ENCODE peak calls at places on chromosomes 6 and 20, in eight cellular contexts. One of them, this sample, is unnamed.

GRCh38 chr20:33843854-33844253 is 32.7 kb downstream of the CHMP4B start:
- DNase-seq in mucosa of descending colon: no peak
- DNase-seq in IMR-90: no peak
- DNase-seq in WERI-Rb-1: no peak
- DNase-seq in left lung: no peak
- DNase-seq in SK-N-SH: peak; percentile 66
- DNase-seq in HFF-Myc: no peak
- DNase-seq in cardiac fibroblast: no peak
- DNase-seq in this sample: no peak

GRCh38 chr6:119658917-119659316 is 309.4 kb upstream of the MAN1A1 start:
- DNase-seq in mucosa of descending colon: no peak
- DNase-seq in IMR-90: no peak
- DNase-seq in WERI-Rb-1: no peak
- DNase-seq in left lung: no peak
- DNase-seq in SK-N-SH: no peak
- DNase-seq in HFF-Myc: no peak
- DNase-seq in cardiac fibroblast: no peak
- DNase-seq in this sample: no peak

GRCh38 chr6:134657751-134658522 is 292.0 kb downstream of the ALDH8A1 start:
- DNase-seq in mucosa of descending colon: no peak
- DNase-seq in IMR-90: peak; percentile 15
- DNase-seq in WERI-Rb-1: no peak
- DNase-seq in left lung: no peak
- DNase-seq in SK-N-SH: no peak
- DNase-seq in HFF-Myc: no peak
- DNase-seq in cardiac fibroblast: no peak
- DNase-seq in this sample: no peak

GRCh38 chr20:22604815-22605214 is 20.4 kb upstream of the FOXA2 start:
- DNase-seq in mucosa of descending colon: no peak
- DNase-seq in IMR-90: no peak
- DNase-seq in WERI-Rb-1: no peak
- DNase-seq in left lung: no peak
- DNase-seq in SK-N-SH: no peak
- DNase-seq in HFF-Myc: no peak
- DNase-seq in cardiac fibroblast: no peak
- DNase-seq in this sample: no peak

GRCh38 chr6:165858571-165858970 is 195.5 kb upstream of the PDE10A start:
- DNase-seq in mucosa of descending colon: no peak
- DNase-seq in IMR-90: peak; percentile 44
- DNase-seq in WERI-Rb-1: no peak
- DNase-seq in left lung: no peak
- DNase-seq in SK-N-SH: no peak
- DNase-seq in HFF-Myc: no peak
- DNase-seq in cardiac fibroblast: peak; percentile 38
- DNase-seq in this sample: no peak

GRCh38 chr6:32375739-32376529 is 4.2 kb upstream of the TSBP1 start:
- DNase-seq in mucosa of descending colon: no peak
- DNase-seq in IMR-90: no peak
- DNase-seq in WERI-Rb-1: no peak
- DNase-seq in left lung: no peak
- DNase-seq in SK-N-SH: no peak
- DNase-seq in HFF-Myc: no peak
- DNase-seq in cardiac fibroblast: no peak
- DNase-seq in this sample: no peak

GRCh38 chr6:33663028-33663427 is 41.9 kb downstream of the ITPR3 start:
- DNase-seq in mucosa of descending colon: no peak
- DNase-seq in IMR-90: no peak
- DNase-seq in WERI-Rb-1: no peak
- DNase-seq in left lung: no peak
- DNase-seq in SK-N-SH: no peak
- DNase-seq in HFF-Myc: no peak
- DNase-seq in cardiac fibroblast: no peak
- DNase-seq in this sample: no peak

GRCh38 chr20:62156592-62157386 is 13.2 kb downstream of the SS18L1 start:
- DNase-seq in mucosa of descending colon: peak; percentile 62
- DNase-seq in IMR-90: peak; percentile 19
- DNase-seq in WERI-Rb-1: peak; percentile 93
- DNase-seq in left lung: no peak
- DNase-seq in SK-N-SH: peak; percentile 96
- DNase-seq in HFF-Myc: no peak
- DNase-seq in cardiac fibroblast: peak; percentile 58
- DNase-seq in this sample: no peak

GRCh38 chr6:41836022-41836659 is 48.6 kb downstream of the TOMM6 start:
- DNase-seq in mucosa of descending colon: no peak
- DNase-seq in IMR-90: peak; percentile 41
- DNase-seq in WERI-Rb-1: no peak
- DNase-seq in left lung: no peak
- DNase-seq in SK-N-SH: no peak
- DNase-seq in HFF-Myc: no peak
- DNase-seq in cardiac fibroblast: peak; percentile 14
- DNase-seq in this sample: no peak

GRCh38 chr6:33683051-33683571 is 28.4 kb downstream of the UQCC2 start:
- DNase-seq in mucosa of descending colon: no peak
- DNase-seq in IMR-90: no peak
- DNase-seq in WERI-Rb-1: no peak
- DNase-seq in left lung: no peak
- DNase-seq in SK-N-SH: peak; percentile 61
- DNase-seq in HFF-Myc: no peak
- DNase-seq in cardiac fibroblast: peak; percentile 10
- DNase-seq in this sample: no peak

GRCh38 chr6:132264101-132264500 is 137.2 kb downstream of the MOXD1 start:
- DNase-seq in mucosa of descending colon: no peak
- DNase-seq in IMR-90: no peak
- DNase-seq in WERI-Rb-1: no peak
- DNase-seq in left lung: no peak
- DNase-seq in SK-N-SH: no peak
- DNase-seq in HFF-Myc: no peak
- DNase-seq in cardiac fibroblast: no peak
- DNase-seq in this sample: no peak

GRCh38 chr6:162443101-162443500 is 284.5 kb downstream of the PRKN start:
- DNase-seq in mucosa of descending colon: no peak
- DNase-seq in IMR-90: no peak
- DNase-seq in WERI-Rb-1: no peak
- DNase-seq in left lung: no peak
- DNase-seq in SK-N-SH: no peak
- DNase-seq in HFF-Myc: no peak
- DNase-seq in cardiac fibroblast: no peak
- DNase-seq in this sample: no peak

GRCh38 chr6:63598001-63598250 is 25.6 kb downstream of the LOC128125822 start:
- DNase-seq in mucosa of descending colon: peak; percentile 38
- DNase-seq in IMR-90: no peak
- DNase-seq in WERI-Rb-1: no peak
- DNase-seq in left lung: no peak
- DNase-seq in SK-N-SH: peak; percentile 29
- DNase-seq in HFF-Myc: no peak
- DNase-seq in cardiac fibroblast: no peak
- DNase-seq in this sample: no peak

GRCh38 chr6:118551063-118551672 is 3.1 kb downstream of the PLN start:
- DNase-seq in mucosa of descending colon: no peak
- DNase-seq in IMR-90: peak; percentile 79
- DNase-seq in WERI-Rb-1: no peak
- DNase-seq in left lung: no peak
- DNase-seq in SK-N-SH: peak; percentile 41
- DNase-seq in HFF-Myc: peak; percentile 57
- DNase-seq in cardiac fibroblast: peak; percentile 85
- DNase-seq in this sample: no peak
- TF ChIP-seq CTCF in mucosa of descending colon: no peak
- TF ChIP-seq CTCF in IMR-90: peak; percentile 80
- TF ChIP-seq CTCF in WERI-Rb-1: peak; percentile 46
- TF ChIP-seq CTCF in left lung: peak; percentile 46
- TF ChIP-seq CTCF in SK-N-SH: peak; percentile 74
- TF ChIP-seq CTCF in HFF-Myc: peak; percentile 51
- TF ChIP-seq CTCF in cardiac fibroblast: peak; percentile 62
- TF ChIP-seq CTCF in this sample: peak; percentile 79

DNA sequence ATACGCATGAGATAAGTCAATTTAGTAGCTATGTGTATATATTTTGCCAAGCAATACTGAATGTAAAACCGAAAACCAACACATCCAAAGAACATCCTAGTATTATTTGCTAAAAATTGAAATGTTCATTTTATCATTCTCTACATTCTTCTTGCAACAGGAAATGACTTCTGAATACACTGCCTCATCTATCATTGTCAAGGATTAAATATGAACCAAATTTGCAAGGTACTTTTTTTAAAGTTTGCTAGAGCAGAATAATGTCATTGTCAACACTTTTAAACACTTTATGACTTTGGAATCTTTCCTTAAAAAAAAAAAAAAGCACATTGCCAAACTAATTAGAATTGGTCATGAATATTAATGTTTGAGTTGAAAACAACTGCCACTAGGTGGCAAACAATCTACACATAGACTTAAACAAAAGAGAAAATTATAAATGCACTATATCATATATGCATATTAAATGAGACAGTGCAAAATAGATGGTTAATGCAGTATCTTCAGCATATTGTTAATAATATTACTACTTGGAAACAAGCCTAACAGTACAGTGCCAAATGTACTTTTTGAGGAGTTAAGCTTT is 32.5 kb upstream of the TMEM244 start:
- DNase-seq in mucosa of descending colon: peak; percentile 23
- DNase-seq in IMR-90: peak; percentile 51
- DNase-seq in WERI-Rb-1: no peak
- DNase-seq in left lung: no peak
- DNase-seq in SK-N-SH: no peak
- DNase-seq in HFF-Myc: no peak
- DNase-seq in cardiac fibroblast: peak; percentile 61
- DNase-seq in this sample: no peak
- TF ChIP-seq CTCF in mucosa of descending colon: no peak
- TF ChIP-seq CTCF in IMR-90: peak; percentile 51
- TF ChIP-seq CTCF in WERI-Rb-1: no peak
- TF ChIP-seq CTCF in left lung: no peak
- TF ChIP-seq CTCF in SK-N-SH: peak; percentile 69
- TF ChIP-seq CTCF in HFF-Myc: peak; percentile 11
- TF ChIP-seq CTCF in cardiac fibroblast: peak; percentile 32
- TF ChIP-seq CTCF in this sample: peak; percentile 62

DNA sequence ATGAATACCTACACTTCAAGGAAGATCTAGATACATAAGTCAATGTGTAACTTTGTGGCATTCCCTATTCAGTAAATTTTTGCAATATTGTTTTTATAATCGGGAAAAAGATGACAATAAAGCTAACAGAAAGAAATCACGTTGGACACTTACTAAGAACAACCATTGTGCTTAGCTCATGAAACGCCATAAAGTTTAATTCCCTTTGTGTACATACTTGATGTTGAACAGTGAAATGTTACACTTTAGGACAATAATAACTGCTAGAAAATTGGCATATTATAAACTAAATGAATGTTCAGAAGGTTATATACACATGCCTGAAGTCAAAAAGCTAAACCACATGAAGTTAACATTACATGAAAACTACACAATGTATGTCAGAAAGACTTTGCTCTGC is 153.2 kb downstream of the TASP1 start:
- DNase-seq in mucosa of descending colon: no peak
- DNase-seq in IMR-90: no peak
- DNase-seq in WERI-Rb-1: no peak
- DNase-seq in left lung: no peak
- DNase-seq in SK-N-SH: no peak
- DNase-seq in HFF-Myc: no peak
- DNase-seq in cardiac fibroblast: no peak
- DNase-seq in this sample: no peak
- TF ChIP-seq CTCF in mucosa of descending colon: no peak
- TF ChIP-seq CTCF in IMR-90: no peak
- TF ChIP-seq CTCF in WERI-Rb-1: no peak
- TF ChIP-seq CTCF in left lung: no peak
- TF ChIP-seq CTCF in SK-N-SH: no peak
- TF ChIP-seq CTCF in HFF-Myc: no peak
- TF ChIP-seq CTCF in cardiac fibroblast: no peak
- TF ChIP-seq CTCF in this sample: no peak

GRCh38 chr6:136793348-136793747 is 1.1 kb upstream of the MAP3K5 start:
- DNase-seq in mucosa of descending colon: no peak
- DNase-seq in IMR-90: no peak
- DNase-seq in WERI-Rb-1: no peak
- DNase-seq in left lung: no peak
- DNase-seq in SK-N-SH: no peak
- DNase-seq in HFF-Myc: no peak
- DNase-seq in cardiac fibroblast: no peak
- DNase-seq in this sample: no peak

GRCh38 chr6:136790411-136791295 is 1.6 kb downstream of the MAP3K5 start:
- DNase-seq in mucosa of descending colon: no peak
- DNase-seq in IMR-90: no peak
- DNase-seq in WERI-Rb-1: no peak
- DNase-seq in left lung: no peak
- DNase-seq in SK-N-SH: no peak
- DNase-seq in HFF-Myc: no peak
- DNase-seq in cardiac fibroblast: no peak
- DNase-seq in this sample: no peak

GRCh38 chr6:136791296-136792065 is 796 bp downstream of the MAP3K5 start:
- DNase-seq in mucosa of descending colon: peak; percentile 77
- DNase-seq in IMR-90: peak; percentile 67
- DNase-seq in WERI-Rb-1: peak; percentile 30
- DNase-seq in left lung: peak; percentile 84
- DNase-seq in SK-N-SH: peak; percentile 44
- DNase-seq in HFF-Myc: no peak
- DNase-seq in cardiac fibroblast: peak; percentile 64
- DNase-seq in this sample: no peak

GRCh38 chr6:136792945-136793289 is 640 bp upstream of the MAP3K5 start:
- DNase-seq in mucosa of descending colon: peak; percentile 97
- DNase-seq in IMR-90: peak; percentile 85
- DNase-seq in WERI-Rb-1: peak; percentile 94
- DNase-seq in left lung: peak; percentile 92
- DNase-seq in SK-N-SH: peak; percentile 85
- DNase-seq in HFF-Myc: peak; percentile 47
- DNase-seq in cardiac fibroblast: peak; percentile 94
- DNase-seq in this sample: peak; percentile 90

DNA sequence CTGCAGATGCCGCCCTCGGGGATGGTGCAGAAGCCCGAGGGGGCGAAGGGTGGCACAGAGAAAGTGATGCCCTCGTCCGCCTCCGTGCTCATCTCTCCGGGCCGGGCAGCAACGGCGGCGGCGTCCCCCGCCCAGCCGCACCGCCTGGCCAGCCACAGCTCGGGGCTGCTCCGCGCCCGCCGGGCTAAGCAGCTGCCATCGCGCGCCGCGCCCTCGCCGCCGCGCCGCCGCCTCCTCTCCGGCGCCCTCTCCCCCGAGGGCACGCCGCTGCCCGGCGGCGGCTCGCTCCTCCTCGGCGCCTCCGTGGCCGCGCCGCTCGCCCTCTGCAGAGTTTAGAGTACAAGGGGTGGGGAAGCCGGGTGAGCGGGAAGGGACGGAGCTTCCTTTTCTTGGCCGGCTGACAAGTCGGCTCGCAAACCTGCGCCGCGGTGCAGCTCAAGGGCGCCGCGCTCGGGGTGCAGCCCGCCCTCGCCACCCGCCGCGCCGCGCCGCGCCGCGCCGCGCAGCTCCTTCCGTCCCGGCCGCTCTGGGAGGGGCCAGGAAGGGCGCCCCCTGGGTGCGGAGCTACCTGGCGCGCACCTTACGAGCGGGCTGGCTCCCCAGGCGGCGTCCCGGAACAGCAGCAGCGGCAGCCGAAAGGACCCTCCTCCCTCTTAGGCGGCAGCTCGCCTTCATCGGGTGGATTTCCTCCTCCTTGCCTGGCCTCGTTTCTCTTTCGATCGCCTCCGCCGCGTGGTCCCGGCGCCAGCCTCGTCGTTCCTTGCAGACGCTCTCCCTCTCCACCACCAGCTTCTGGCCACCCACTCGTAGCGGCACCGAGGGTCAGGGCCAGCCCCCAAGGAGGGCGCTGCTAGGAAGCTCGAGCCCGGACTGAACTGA is at the start of gene MAP3K5:
- DNase-seq in mucosa of descending colon: peak; percentile 95
- DNase-seq in IMR-90: peak; percentile 72
- DNase-seq in WERI-Rb-1: peak; percentile 81
- DNase-seq in left lung: peak; percentile 90
- DNase-seq in SK-N-SH: peak; percentile 84
- DNase-seq in HFF-Myc: no peak
- DNase-seq in cardiac fibroblast: peak; percentile 89
- DNase-seq in this sample: peak; percentile 84
- TF ChIP-seq CTCF in mucosa of descending colon: peak; percentile 32
- TF ChIP-seq CTCF in IMR-90: peak; percentile 59
- TF ChIP-seq CTCF in WERI-Rb-1: peak; percentile 71
- TF ChIP-seq CTCF in left lung: no peak
- TF ChIP-seq CTCF in SK-N-SH: no peak
- TF ChIP-seq CTCF in HFF-Myc: peak; percentile 27
- TF ChIP-seq CTCF in cardiac fibroblast: peak; percentile 41
- TF ChIP-seq CTCF in this sample: no peak

This sample was measured in type B pancreatic cell.